ENCODE peak calls at places on chromosomes 3 and 15, in five cellular contexts. J is Calu3, E is tibial nerve, C is AG04450, N is cardiac fibroblast. R is an unnamed sample.

GRCh38 chr15:22884344-22884743 is 45.9 kb downstream of the NIPA2 start:
- DNase-seq in J (no peak), E (no peak), N (no peak), C (no peak), R (no peak)

GRCh38 chr3:113100063-113100462 is 109.3 kb downstream of the GTPBP8 start:
- DNase-seq in E (no peak), C (no peak), J (no peak), N (no peak), R (no peak)

GRCh38 chr3:51944541-51945021 is 2.4 kb downstream of the PARP3 start:
- DNase-seq in N (no peak), J (no peak), E (no peak), C (no peak), R (no peak)

GRCh38 chr3:149971403-149972075 is 844 bp upstream of the PFN2 start:
- DNase-seq in J (no peak), N (peak; percentile 74), C (no peak), E (peak; percentile 39), R (peak; percentile 38)

GRCh38 chr3:136194409-136195257 is 1.5 kb downstream of the MSL2 start:
- DNase-seq in C (no peak), E (peak; percentile 14), J (no peak), N (peak; percentile 38), R (peak; percentile 38)

GRCh38 chr3:13278783-13279531 is 141.2 kb downstream of the NUP210 start:
- DNase-seq in C (no peak), E (no peak), J (no peak), N (no peak), R (no peak)

GRCh38 chr3:52555056-52555455 is 18.7 kb downstream of the UQCC5 start:
- DNase-seq in E (no peak), N (no peak), J (no peak), C (no peak), R (no peak)

GRCh38 chr3:39185326-39185958 is 7.0 kb downstream of the XIRP1 start:
- DNase-seq in C (no peak), J (no peak), N (no peak), E (no peak), R (no peak)

GRCh38 chr3:126261037-126261436 is 80.7 kb upstream of the ALDH1L1 start:
- DNase-seq in C (no peak), J (peak; percentile 45), N (peak; percentile 82), E (peak; percentile 86), R (no peak)

GRCh38 chr3:167830007-167830406 is 94.5 kb downstream of the SERPINI1 start:
- DNase-seq in J (no peak), E (no peak), C (no peak), N (no peak), R (no peak)

GRCh38 chr3:143697975-143698374 is 150.3 kb downstream of the SLC9A9 start:
- DNase-seq in J (no peak), E (no peak), N (peak; percentile 15), C (no peak), R (no peak)

GRCh38 chr15:39908186-39908585 is 11.9 kb downstream of the GPR176 start:
- DNase-seq in E (no peak), J (no peak), C (peak; percentile 80), N (peak; percentile 91), R (no peak)

GRCh38 chr15:66016199-66016598 is 146.9 kb downstream of the RAB11A start:
- DNase-seq in N (no peak), E (no peak), C (no peak), J (no peak), R (no peak)
- TF ChIP-seq CTCF in N (no peak), E (no peak), C (no peak), J (no peak), R (no peak)

DNA sequence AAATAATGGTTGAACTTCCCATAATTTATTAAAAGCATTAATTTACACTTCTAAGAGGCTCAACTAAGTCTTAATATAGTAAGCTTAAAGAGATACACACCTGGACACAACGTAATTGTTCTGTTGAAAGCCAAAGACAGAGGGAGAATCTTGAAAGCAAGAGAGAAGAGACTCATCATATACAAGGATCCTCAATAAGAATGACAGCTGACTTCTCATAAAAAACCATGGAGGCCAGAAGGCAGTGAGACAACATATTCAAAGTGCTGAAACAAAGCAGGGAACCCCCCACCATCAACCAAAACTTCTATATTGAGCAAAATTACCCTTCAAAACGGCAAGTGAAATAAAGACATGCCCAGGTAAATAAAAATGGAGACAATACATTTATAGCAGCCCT is 16.6 kb upstream of the GABRG3 start:
- DNase-seq in J (no peak), N (no peak), C (no peak), E (no peak), R (no peak)
- TF ChIP-seq CTCF in J (no peak), N (no peak), C (no peak), E (no peak), R (no peak)

GRCh38 chr3:114712728-114713492 is 419.1 kb downstream of the TIGIT start:
- DNase-seq in J (no peak), E (no peak), N (no peak), C (no peak), R (no peak)

GRCh38 chr3:114718071-114718896 is 424.5 kb downstream of the TIGIT start:
- DNase-seq in C (no peak), J (no peak), N (no peak), E (no peak), R (no peak)

GRCh38 chr3:114714237-114714636 is 420.4 kb downstream of the TIGIT start:
- DNase-seq in C (no peak), J (no peak), E (no peak), N (peak; percentile 2), R (no peak)

GRCh38 chr3:114716916-114717315 is 423.1 kb downstream of the TIGIT start:
- DNase-seq in N (no peak), J (no peak), E (no peak), C (no peak), R (no peak)

DNA sequence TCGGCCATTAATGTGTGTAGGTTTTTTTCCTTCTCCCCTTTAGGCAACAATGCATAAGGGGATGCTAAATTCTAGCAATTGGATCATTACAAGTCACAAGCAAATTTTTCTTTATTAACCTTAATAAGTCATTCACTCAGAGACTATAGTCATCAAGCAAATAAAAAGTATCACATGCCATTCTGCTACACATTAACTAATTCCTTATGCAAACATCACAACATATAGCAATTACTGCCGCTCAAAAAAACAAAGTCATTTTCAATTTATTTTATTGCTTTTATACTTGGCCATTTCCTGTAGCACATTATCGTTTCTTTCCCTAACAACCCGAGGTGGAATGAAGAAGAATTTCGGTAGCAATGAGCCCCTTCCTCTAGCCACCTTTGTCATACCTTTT is 421.1 kb downstream of the TIGIT start:
- DNase-seq in E (no peak), J (no peak), N (no peak), C (no peak), R (no peak)
- TF ChIP-seq CTCF in E (no peak), J (no peak), N (no peak), C (no peak), R (no peak)

GRCh38 chr3:107846282-107846852 is 244.5 kb downstream of the CD47 start:
- DNase-seq in E (peak; percentile 73), C (peak; percentile 21), N (peak; percentile 76), J (peak; percentile 74), R (peak; percentile 78)
- TF ChIP-seq CTCF in E (peak; percentile 52), C (peak; percentile 72), N (peak; percentile 73), J (peak; percentile 67), R (peak; percentile 44)

DNA sequence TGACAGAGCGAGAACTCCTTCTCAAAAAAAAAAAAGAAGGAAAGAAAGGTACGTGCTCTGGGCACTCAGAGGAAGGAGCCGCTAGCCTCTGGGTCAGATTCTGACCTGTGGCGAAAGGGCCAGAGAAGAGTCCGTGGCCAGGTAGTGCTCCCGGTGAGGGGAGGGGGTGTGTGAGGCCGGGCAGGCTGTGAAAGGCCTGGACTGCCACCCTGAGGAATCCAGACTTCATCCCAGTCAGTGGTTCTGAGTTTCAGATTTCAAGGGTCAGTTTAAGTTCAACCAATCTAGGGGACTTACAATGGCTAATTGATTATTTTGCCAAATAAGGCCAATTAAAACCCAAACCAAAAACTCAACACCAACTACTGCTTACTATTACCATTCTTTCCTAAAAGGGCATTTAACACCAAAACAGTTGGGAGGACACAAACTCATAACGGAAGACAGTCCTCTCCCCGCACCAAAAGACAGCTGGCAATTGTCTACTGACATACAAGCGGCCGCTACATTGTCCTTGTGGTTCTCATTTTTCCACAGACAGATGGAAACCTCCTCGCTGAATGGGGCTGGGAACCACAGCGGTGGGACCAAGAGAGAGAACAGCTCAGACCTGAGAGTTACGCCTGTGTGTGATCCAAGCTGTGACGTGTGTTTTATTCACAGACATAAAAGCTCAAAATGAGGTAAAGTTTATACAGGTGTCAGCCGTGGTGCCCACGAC is 30.5 kb downstream of the TMEM44 start:
- DNase-seq in N (no peak), E (no peak), C (no peak), J (no peak), R (no peak)
- TF ChIP-seq CTCF in N (no peak), E (no peak), C (peak; percentile 9), J (no peak), R (no peak)

DNA sequence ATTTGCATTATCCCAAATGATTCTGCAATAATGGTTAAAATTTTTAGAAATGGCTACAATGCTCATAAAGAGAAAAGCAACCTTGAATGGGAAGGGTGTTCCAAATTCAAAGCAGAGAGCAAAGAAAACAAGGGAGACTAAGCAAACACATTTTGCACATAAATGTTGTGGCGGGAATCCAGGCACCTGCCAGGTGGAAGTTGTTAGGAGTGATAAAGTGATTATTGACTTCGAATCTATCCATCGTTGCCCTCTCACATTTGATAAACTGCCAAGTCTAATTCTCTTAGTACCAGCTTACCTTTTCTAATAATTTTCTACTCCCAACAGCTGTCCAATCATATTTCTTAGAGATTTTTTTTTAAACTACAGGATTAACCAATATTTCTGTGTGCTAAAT is 244.5 kb downstream of the CACNA2D3 start:
- DNase-seq in E (no peak), N (no peak), C (no peak), J (no peak), R (no peak)
- TF ChIP-seq CTCF in E (no peak), N (no peak), C (no peak), J (no peak), R (no peak)

R was measured in mesothelial cell of epicardium.